ENCODE peak calls at places on chromosomes 2 and 18, in five cellular contexts. J is stimulated activated CD4-positive, alpha-beta T cell treated with anti-CD3 and anti-CD28 coated beads, TNF-alpha, amount 100 ng/mL, for 1 hour; I is GM18507; M is amygdala; H is NCI-H345. P is an unnamed sample.
A peak's percentile ranks its signal among the peaks of the same experiment; 100 is the strongest.

GRCh38 chr18:73244411-73244810 is 376.6 kb upstream of the NETO1 start:
- DNase-seq in J (no peak), I (no peak), M (no peak), H (no peak), P (no peak)

GRCh38 chr2:221144909-221145308 is 427.2 kb downstream of the EPHA4 start:
- DNase-seq in J (no peak), I (no peak), M (no peak), H (no peak), P (no peak)

GRCh38 chr2:96150791-96151594 is 5.8 kb upstream of the DUSP2 start:
- DNase-seq in J (no peak), I (no peak), M (no peak), H (no peak), P (no peak)

GRCh38 chr2:127128508-127128907 is 21.6 kb upstream of the BIN1 start:
- DNase-seq in J (no peak), I (peak; percentile 69), M (no peak), H (no peak), P (no peak)

GRCh38 chr2:191412353-191412752 is 167.1 kb downstream of the MYO1B start:
- DNase-seq in J (no peak), I (no peak), M (no peak), H (no peak), P (no peak)

GRCh38 chr18:13582283-13582682 is 144.1 kb downstream of the FAM210A start:
- DNase-seq in J (no peak), I (no peak), M (no peak), H (no peak), P (no peak)

GRCh38 chr2:239257511-239257937 is 143.3 kb downstream of the HDAC4 start:
- DNase-seq in J (no peak), I (no peak), M (no peak), H (no peak), P (no peak)

GRCh38 chr2:222656544-222657446 is 903 bp upstream of the FARSB start:
- DNase-seq in J (no peak), I (no peak), M (no peak), H (no peak), P (no peak)

GRCh38 chr2:43265006-43265770 is 38.8 kb upstream of the ZFP36L2 start:
- DNase-seq in J (no peak), I (no peak), M (no peak), H (no peak), P (no peak)

GRCh38 chr2:9187620-9188214 is 18.9 kb upstream of the ASAP2 start:
- DNase-seq in J (no peak), I (no peak), M (no peak), H (no peak), P (no peak)

GRCh38 chr2:9228088-9228751 is 21.6 kb downstream of the ASAP2 start:
- DNase-seq in J (no peak), I (no peak), M (no peak), H (no peak), P (no peak)

GRCh38 chr18:23929362-23929940 is 85.1 kb upstream of the TTC39C start:
- DNase-seq in J (no peak), I (no peak), M (no peak), H (no peak), P (no peak)

GRCh38 chr2:127776122-127776780 is 34.7 kb downstream of the WDR33 start:
- DNase-seq in J (no peak), I (no peak), M (no peak), H (no peak), P (no peak)

GRCh38 chr18:7754258-7754657 is 187.1 kb downstream of the PTPRM start:
- DNase-seq in J (no peak), I (no peak), M (no peak), H (peak; percentile 16), P (no peak)

GRCh38 chr2:43055086-43055912 is 171.1 kb downstream of the ZFP36L2 start:
- DNase-seq in J (no peak), I (no peak), M (no peak), H (no peak), P (no peak)

GRCh38 chr2:233982421-233983121 is 65.4 kb downstream of the TRPM8 start:
- DNase-seq in J (no peak), I (no peak), M (no peak), H (no peak), P (no peak)